ENCODE peak calls at places on chromosomes 2 and 18, in eight cellular contexts. U is Peyer's patch; A is AG09309; Y is lower lobe of right lung; X is GM12865; F is AG10803; H is CD4-positive, alpha-beta memory T cell; I is K562. G is an unnamed sample.

GRCh38 chr2:187976259-187976658 is 315.4 kb upstream of the GULP1 start:
- DNase-seq in A (no peak), X (no peak), U (no peak), F (no peak), Y (no peak), I (no peak), H (no peak), G (no peak)

GRCh38 chr18:73414598-73414997 is 546.8 kb upstream of the NETO1 start:
- DNase-seq in X (no peak), F (no peak), I (no peak), A (no peak), U (no peak), Y (no peak), H (no peak), G (no peak)

GRCh38 chr2:105950521-105951389 is 206.0 kb downstream of the NCK2 start:
- DNase-seq in H (no peak), U (no peak), F (no peak), Y (no peak), X (no peak), A (no peak), I (no peak), G (no peak)

GRCh38 chr18:60684843-60685513 is 312.4 kb upstream of the MC4R start:
- DNase-seq in H (no peak), Y (no peak), I (no peak), A (peak), X (no peak), U (no peak), F (peak), G (no peak)

GRCh38 chr2:239669181-239669898 is 268.5 kb upstream of the HDAC4 start:
- DNase-seq in U (peak), I (no peak), F (no peak), H (no peak), X (no peak), A (no peak), Y (no peak), G (no peak)

GRCh38 chr2:925711-926110 is 24.9 kb upstream of the SNTG2 start:
- DNase-seq in X (no peak), U (no peak), H (no peak), I (no peak), F (no peak), A (no peak), Y (no peak), G (no peak)

GRCh38 chr18:13451208-13451530 is 232.6 kb downstream of the LDLRAD4 start:
- DNase-seq in U (no peak), F (no peak), H (no peak), A (no peak), Y (no peak), I (no peak), X (no peak), G (no peak)

GRCh38 chr2:226652388-226652787 is 147.2 kb downstream of the IRS1 start:
- DNase-seq in Y (no peak), U (no peak), H (no peak), X (peak), I (no peak), A (peak), F (peak), G (peak)

GRCh38 chr2:133417410-133417809 is 150.9 kb downstream of the NCKAP5 start:
- DNase-seq in A (no peak), Y (no peak), F (no peak), U (no peak), I (no peak), X (no peak), H (no peak), G (no peak)

GRCh38 chr18:31102020-31102684 is at the start of gene DSC2:
- DNase-seq in Y (peak), I (peak), A (no peak), F (no peak), X (no peak), U (no peak), H (no peak), G (no peak)

GRCh38 chr2:97951155-97951670 is 44.5 kb downstream of the TMEM131 start:
- DNase-seq in U (no peak), A (no peak), H (no peak), F (no peak), X (peak), I (no peak), Y (no peak), G (no peak)

GRCh38 chr2:43553341-43553855 is 42.4 kb downstream of the THADA start:
- DNase-seq in H (no peak), U (no peak), A (no peak), X (no peak), F (no peak), I (no peak), Y (no peak), G (no peak)

GRCh38 chr2:18927525-18928232 is 338.3 kb upstream of the NT5C1B start:
- DNase-seq in I (no peak), U (no peak), Y (no peak), H (no peak), X (no peak), F (peak), A (no peak), G (no peak)

GRCh38 chr2:235232474-235233435 is 261.1 kb upstream of the AGAP1 start:
- DNase-seq in F (no peak), X (no peak), Y (no peak), H (no peak), U (no peak), A (no peak), I (no peak), G (no peak)

GRCh38 chr2:12718662-12719399 is 2.1 kb downstream of the TRIB2 start:
- DNase-seq in U (no peak), X (no peak), A (no peak), Y (no peak), I (peak), F (peak), H (no peak), G (no peak)

GRCh38 chr2:97970300-97971060 is 25.3 kb downstream of the TMEM131 start:
- DNase-seq in Y (no peak), X (no peak), H (no peak), I (no peak), A (no peak), U (no peak), F (no peak), G (no peak)

GRCh38 chr2:226227341-226227740 is 572.3 kb downstream of the IRS1 start:
- DNase-seq in I (no peak), F (no peak), A (no peak), X (no peak), U (no peak), H (no peak), Y (no peak), G (no peak)

GRCh38 chr2:44933434-44933951 is 8.0 kb upstream of the SIX3 start:
- DNase-seq in F (no peak), A (no peak), Y (no peak), I (no peak), H (no peak), U (no peak), X (no peak), G (no peak)

GRCh38 chr2:44934024-44934423 is 7.5 kb upstream of the SIX3 start:
- DNase-seq in I (no peak), Y (no peak), F (no peak), A (no peak), H (no peak), X (no peak), U (no peak), G (no peak)

GRCh38 chr2:44935854-44936185 is 5.7 kb upstream of the SIX3 start:
- DNase-seq in U (no peak), X (no peak), F (no peak), I (no peak), H (no peak), A (no peak), Y (no peak), G (no peak)

GRCh38 chr2:44934962-44935853 is 6.3 kb upstream of the SIX3 start:
- DNase-seq in F (no peak), I (no peak), X (no peak), U (no peak), Y (peak), H (no peak), A (no peak), G (no peak)

DNA sequence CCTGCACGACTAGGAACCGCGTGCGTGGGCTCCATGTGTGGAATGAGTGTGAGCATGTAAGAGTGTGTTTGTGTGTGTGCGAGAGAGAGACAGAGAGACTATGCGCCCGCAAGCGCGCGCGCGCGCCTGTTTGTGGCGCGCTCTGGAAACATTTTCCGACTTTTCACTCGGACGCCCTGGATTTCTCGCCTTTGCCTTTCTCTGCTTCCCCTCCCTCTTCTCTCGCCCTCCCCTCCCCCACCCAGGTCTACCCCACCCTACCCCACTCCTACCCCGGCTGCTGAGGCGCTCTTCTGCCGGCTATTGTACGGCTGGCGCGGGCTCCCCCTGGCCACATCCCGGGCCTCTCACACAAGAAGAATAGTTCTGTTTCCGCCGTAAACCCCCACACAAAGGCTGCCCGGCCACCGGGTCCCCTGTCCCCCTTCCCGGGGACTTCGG is 7.0 kb upstream of the SIX3 start:
- DNase-seq in F (no peak), A (no peak), U (no peak), H (no peak), Y (no peak), I (no peak), X (no peak), G (no peak)
- H3K4me3 ChIP-seq in F (no peak), A (no peak), U (no peak), H (no peak), Y (no peak), I (no peak), X (no peak), G (no peak)

DNA sequence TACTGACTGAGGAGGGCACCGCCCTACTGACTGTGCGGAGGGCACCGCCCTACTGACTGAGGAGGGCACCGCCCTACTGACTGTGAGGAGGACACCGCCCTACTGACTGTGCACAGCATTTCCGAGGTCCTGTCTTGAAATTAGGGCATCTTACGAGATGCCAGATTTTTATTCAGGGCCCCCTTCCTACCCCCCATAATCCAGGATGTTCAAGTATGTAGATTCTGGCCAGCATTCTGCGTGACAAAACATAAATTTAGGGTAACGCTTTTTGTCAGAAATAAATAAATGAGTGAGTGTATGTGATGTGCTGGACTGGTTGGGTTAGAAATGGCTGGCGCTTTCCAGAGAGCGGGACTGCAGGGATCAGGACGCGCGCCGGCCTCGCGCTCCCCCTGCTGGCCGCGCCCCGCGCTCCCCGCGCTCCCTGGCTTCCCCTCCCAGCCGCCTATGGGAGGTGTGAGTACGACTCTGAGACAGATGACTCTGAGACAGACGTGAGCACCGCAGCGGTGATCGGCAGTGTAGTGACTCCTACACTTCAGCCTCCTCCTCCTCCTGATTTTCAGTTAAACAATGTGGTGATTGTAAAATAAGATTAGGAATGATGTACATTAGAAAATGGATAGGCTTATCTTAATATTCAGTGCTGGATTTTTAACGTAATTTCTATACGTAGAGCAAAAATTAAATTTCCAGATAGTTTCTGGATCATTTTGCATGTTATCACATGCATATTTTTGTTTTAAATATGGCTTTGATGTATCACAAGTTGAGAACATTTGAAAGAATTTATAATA is 149.2 kb upstream of the NFATC1 start:
- DNase-seq in F (peak), I (peak), Y (peak), H (peak), A (peak), X (peak), U (peak), G (peak)
- H3K4me3 ChIP-seq in F (peak), I (no peak), Y (peak), H (peak), A (no peak), X (no peak), U (no peak), G (no peak)

GRCh38 chr2:84516234-84516986 is at the start of gene DNAH6:
- DNase-seq in U (peak), A (peak), F (peak), X (peak), H (peak), I (peak), Y (peak), G (peak)
- H3K4me3 ChIP-seq in U (peak), A (peak), F (peak), X (no peak), H (peak), I (no peak), Y (peak), G (peak)

GRCh38 chr2:120540719-120541552 is 194.7 kb upstream of the GLI2 start:
- DNase-seq in A (no peak), I (no peak), X (no peak), H (no peak), Y (no peak), F (peak), U (no peak), G (no peak)
- H3K4me3 ChIP-seq in A (no peak), I (no peak), X (no peak), H (no peak), Y (no peak), F (no peak), U (no peak), G (no peak)

DNA sequence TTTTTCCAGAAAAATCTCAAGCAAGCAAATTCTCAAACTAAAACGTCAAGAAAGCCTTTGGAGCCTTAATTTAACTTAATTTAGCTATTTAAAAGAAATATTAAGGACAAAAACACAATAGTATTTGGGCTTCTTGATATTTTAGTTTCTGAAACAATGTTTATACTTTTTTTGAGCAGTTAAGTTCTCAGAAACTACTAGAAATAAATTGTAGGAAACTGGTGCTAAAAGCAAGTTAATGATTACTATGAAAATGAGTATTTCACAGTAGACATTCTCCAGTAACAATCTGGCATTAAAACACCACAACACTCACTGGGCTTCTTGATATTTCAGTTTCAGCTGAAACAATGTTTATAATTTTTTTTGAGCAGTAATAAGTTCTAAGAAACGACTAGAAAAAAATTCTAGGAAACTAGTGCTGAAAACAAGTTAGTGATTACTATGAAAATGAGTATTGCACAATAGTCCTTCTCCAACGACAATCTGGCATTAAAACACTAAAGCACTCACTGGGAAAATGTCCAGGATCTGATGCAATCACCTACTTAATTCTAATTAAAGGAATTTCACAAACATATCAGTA is 45.1 kb downstream of the TRAK2 start:
- DNase-seq in A (peak), X (no peak), F (peak), U (no peak), I (peak), Y (no peak), H (no peak), G (peak)
- H3K4me3 ChIP-seq in A (no peak), X (no peak), F (no peak), U (no peak), I (peak), Y (no peak), H (no peak), G (no peak)

GRCh38 chr2:241364781-241365180 is 8.7 kb downstream of the FARP2 start:
- DNase-seq in F (no peak), U (no peak), I (no peak), H (no peak), Y (no peak), X (no peak), A (no peak), G (no peak)

GRCh38 chr2:241358470-241358869 is 2.4 kb downstream of the FARP2 start:
- DNase-seq in H (no peak), F (no peak), I (no peak), Y (no peak), U (peak), X (peak), A (no peak), G (no peak)

GRCh38 chr2:241359481-241360045 is 3.5 kb downstream of the FARP2 start:
- DNase-seq in F (no peak), I (no peak), X (no peak), Y (no peak), U (no peak), H (no peak), A (no peak), G (no peak)

GRCh38 chr2:241368643-241369042 is 12.6 kb downstream of the FARP2 start:
- DNase-seq in I (no peak), X (no peak), A (no peak), Y (no peak), F (no peak), H (no peak), U (no peak), G (no peak)

GRCh38 chr2:241363316-241363879 is 7.3 kb downstream of the FARP2 start:
- DNase-seq in H (no peak), X (peak), I (no peak), F (no peak), Y (no peak), U (no peak), A (no peak), G (no peak)
- H3K4me3 ChIP-seq in H (no peak), X (no peak), I (no peak), F (no peak), Y (no peak), U (no peak), A (no peak), G (no peak)

GRCh38 chr2:136246086-136246669 is 128.2 kb upstream of the CXCR4 start:
- DNase-seq in H (no peak), A (no peak), Y (peak), X (peak), F (peak), I (no peak), U (peak), G (no peak)
- H3K4me3 ChIP-seq in H (no peak), A (no peak), Y (peak), X (peak), F (no peak), I (no peak), U (no peak), G (no peak)

DNA sequence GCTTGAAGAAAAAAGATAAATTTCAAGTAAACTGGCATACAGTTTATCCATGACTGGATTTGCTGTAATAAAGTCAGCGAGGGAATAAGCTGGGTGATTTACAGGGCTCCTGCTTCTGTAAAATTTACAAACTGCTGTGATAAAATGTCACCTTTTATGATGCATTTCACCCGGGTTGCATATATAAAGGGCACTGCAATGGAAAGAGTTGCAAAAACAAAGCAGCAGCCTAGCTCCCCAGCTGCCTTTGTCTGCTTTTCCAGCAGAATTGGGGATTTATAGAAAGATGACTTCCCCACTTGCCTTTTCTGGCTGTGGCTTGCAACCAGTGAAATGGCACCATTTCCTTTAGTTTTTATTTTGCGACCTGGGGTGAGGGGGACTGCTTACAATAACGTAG is 132.6 kb upstream of the LHCGR start:
- DNase-seq in F (no peak), H (no peak), X (no peak), Y (no peak), U (no peak), A (no peak), I (no peak), G (no peak)
- H3K4me3 ChIP-seq in F (no peak), H (no peak), X (no peak), Y (no peak), U (no peak), A (no peak), I (no peak), G (no peak)

DNA sequence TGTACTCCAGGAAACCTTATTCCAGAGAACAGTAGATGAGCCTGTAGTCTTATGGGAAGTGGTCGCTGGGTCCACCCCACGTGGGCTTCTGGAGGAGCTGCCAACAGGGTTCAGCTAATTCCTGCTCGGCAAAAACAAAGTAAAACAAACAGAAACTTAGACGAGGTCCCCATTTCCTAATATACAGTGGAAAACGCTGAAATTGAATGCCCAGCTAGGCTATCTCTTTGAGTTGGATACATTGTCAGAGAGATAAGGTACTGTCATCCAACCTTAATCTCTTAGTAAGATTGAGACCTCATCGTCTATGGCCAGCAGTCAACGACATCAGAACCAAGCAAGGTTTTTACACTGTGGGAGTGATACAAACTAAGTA is 2.1 kb downstream of the EMILIN2 start:
- DNase-seq in F (no peak), X (no peak), H (no peak), U (no peak), A (no peak), I (no peak), Y (no peak), G (no peak)
- H3K4me3 ChIP-seq in F (peak), X (no peak), H (no peak), U (no peak), A (no peak), I (no peak), Y (peak), G (no peak)